ENCODE peak calls at places on chromosomes 11 and 22, in four cellular contexts. P is sigmoid colon, J is breast epithelium, U is HuH-7.5. S is an unnamed sample.

GRCh38 chr11:96817488-96817887 is 427.7 kb downstream of the JRKL start:
- DNase-seq in P (no peak), J (no peak), U (no peak), S (no peak)

GRCh38 chr11:72685560-72686480 is 11.6 kb upstream of the PDE2A start:
- DNase-seq in U (no peak), J (no peak), P (peak), S (no peak)

GRCh38 chr22:25895678-25896077 is 153.7 kb downstream of the MYO18B start:
- DNase-seq in J (no peak), P (no peak), U (no peak), S (no peak)

GRCh38 chr11:57330029-57330428 is 5.3 kb upstream of the TNKS1BP1 start:
- DNase-seq in J (no peak), U (no peak), P (no peak), S (no peak)

GRCh38 chr22:21731503-21731902 is 4.1 kb downstream of the YPEL1 start:
- DNase-seq in P (no peak), J (no peak), U (no peak), S (no peak)

GRCh38 chr22:43926349-43926710 is 2.7 kb downstream of the PNPLA3 start:
- DNase-seq in J (no peak), P (no peak), U (no peak), S (no peak)

GRCh38 chr11:4826425-4826824 is 5.3 kb downstream of the OR51F2 start:
- DNase-seq in P (no peak), U (no peak), J (no peak), S (no peak)

GRCh38 chr11:126167476-126167875 is 44.0 kb downstream of the RPUSD4 start:
- DNase-seq in J (no peak), U (no peak), P (no peak), S (no peak)

GRCh38 chr11:101825551-101825950 is 89.3 kb upstream of the CEP126 start:
- DNase-seq in U (no peak), P (no peak), J (no peak), S (no peak)

GRCh38 chr11:132054822-132055221 is 684.4 kb downstream of the NTM start:
- DNase-seq in J (no peak), U (no peak), P (no peak), S (no peak)